ENCODE peak calls at places on chromosome 17, in seven cellular contexts. S, L, I, D, Z, Y and K are unnamed samples.

GRCh38 chr17:75614006-75614405 is 19.2 kb upstream of the SMIM5 start:
- DNase-seq in S (no peak), L (no peak), I (peak; percentile 86), D (no peak), Z (no peak), Y (no peak), K (no peak)

GRCh38 chr17:61477204-61477834 is 25.1 kb downstream of the TBX4 start:
- DNase-seq in S (no peak), L (no peak), I (no peak), D (no peak), Z (no peak), Y (no peak), K (no peak)

GRCh38 chr17:56810286-56810781 is 23.4 kb downstream of the C17orf67 start:
- DNase-seq in S (no peak), L (no peak), I (no peak), D (no peak), Z (no peak), Y (no peak), K (no peak)

GRCh38 chr17:7897773-7898172 is 9.2 kb downstream of the CHD3 start:
- DNase-seq in S (peak; percentile 37), L (peak; percentile 75), I (no peak), D (peak; percentile 76), Z (peak; percentile 74), Y (no peak), K (peak; percentile 7)

GRCh38 chr17:38455288-38455915 is 27.1 kb downstream of the ARHGAP23 start:
- DNase-seq in S (peak; percentile 59), L (no peak), I (no peak), D (no peak), Z (no peak), Y (no peak), K (peak; percentile 45)

GRCh38 chr17:29764748-29765147 is 142.0 kb upstream of the CORO6 start:
- DNase-seq in S (no peak), L (no peak), I (no peak), D (no peak), Z (no peak), Y (no peak), K (no peak)

GRCh38 chr17:2963332-2964027 is 99.9 kb downstream of the OR1D5 start:
- DNase-seq in S (no peak), L (no peak), I (no peak), D (no peak), Z (no peak), Y (no peak), K (no peak)

GRCh38 chr17:77068915-77069314 is 71.9 kb upstream of the SEC14L1 start:
- DNase-seq in S (no peak), L (no peak), I (no peak), D (no peak), Z (no peak), Y (no peak), K (no peak)

GRCh38 chr17:4247981-4248388 is 15.8 kb downstream of the ANKFY1 start:
- DNase-seq in S (no peak), L (peak; percentile 47), I (peak; percentile 29), D (no peak), Z (no peak), Y (no peak), K (no peak)

GRCh38 chr17:74253036-74253435 is 21.0 kb upstream of the DNAI2 start:
- DNase-seq in S (no peak), L (no peak), I (no peak), D (no peak), Z (no peak), Y (no peak), K (no peak)

GRCh38 chr17:77501751-77502625 is 361.2 kb downstream of the SEC14L1 start:
- DNase-seq in S (no peak), L (no peak), I (no peak), D (no peak), Z (no peak), Y (no peak), K (no peak)

GRCh38 chr17:37568350-37569053 is 40.7 kb downstream of the SYNRG start:
- DNase-seq in S (no peak), L (no peak), I (no peak), D (no peak), Z (no peak), Y (no peak), K (no peak)

GRCh38 chr17:46056800-46057304 is 57.8 kb downstream of the STH start:
- DNase-seq in S (peak; percentile 22), L (peak; percentile 88), I (no peak), D (no peak), Z (no peak), Y (no peak), K (no peak)